ENCODE peak calls at places on chromosomes 3 and 15, in six cellular contexts. G is NCI-H1436, W is GDM1, Q is pancreas, V is Right ventricle myocardium superior, F is germinal center. D is an unnamed sample.

GRCh38 chr3:25424238-25425013 is 3.6 kb upstream of the RARB start:
- DNase-seq in W (no peak), F (no peak), V (no peak), G (no peak), Q (no peak), D (no peak)

GRCh38 chr3:127792664-127793292 is 29.5 kb downstream of the MGLL start:
- DNase-seq in G (no peak), V (peak; percentile 75), W (no peak), Q (no peak), F (no peak), D (no peak)

GRCh38 chr15:100762913-100763627 is 116.6 kb upstream of the ALDH1A3 start:
- DNase-seq in V (no peak), W (no peak), G (no peak), F (no peak), Q (no peak), D (no peak)

GRCh38 chr3:117168896-117169295 is 459.3 kb downstream of the TUSC7 start:
- DNase-seq in W (no peak), F (no peak), Q (no peak), V (no peak), G (no peak), D (no peak)

GRCh38 chr15:63811942-63812341 is 21.8 kb downstream of the HERC1 start:
- DNase-seq in F (no peak), W (no peak), V (no peak), Q (no peak), G (no peak), D (no peak)

GRCh38 chr3:116340680-116341216 is 104.5 kb downstream of the LSAMP start:
- DNase-seq in F (no peak), G (no peak), Q (no peak), V (no peak), W (no peak), D (no peak)

GRCh38 chr3:56799251-56799882 is 2.4 kb downstream of the ARHGEF3 start:
- DNase-seq in F (peak; percentile 48), Q (no peak), G (peak; percentile 34), V (no peak), W (peak; percentile 39), D (no peak)

GRCh38 chr3:35305406-35305805 is 333.9 kb upstream of the ARPP21 start:
- DNase-seq in G (no peak), W (no peak), Q (no peak), V (no peak), F (no peak), D (no peak)

GRCh38 chr3:130974201-130974600 is 52.4 kb downstream of the ASTE1 start:
- DNase-seq in G (no peak), V (no peak), F (no peak), W (no peak), Q (no peak), D (no peak)

GRCh38 chr15:96053039-96054021 is 277.2 kb upstream of the NR2F2 start:
- DNase-seq in Q (peak; percentile 56), F (no peak), G (no peak), W (no peak), V (peak; percentile 78), D (peak; percentile 22)

GRCh38 chr3:3636815-3637214 is 162.4 kb upstream of the LRRN1 start:
- DNase-seq in Q (no peak), V (no peak), W (no peak), G (no peak), F (no peak), D (no peak)

GRCh38 chr15:99100245-99101173 is 4.4 kb upstream of the SYNM start:
- DNase-seq in V (peak; percentile 91), F (peak; percentile 25), Q (peak; percentile 78), G (peak; percentile 5), W (peak; percentile 44), D (peak; percentile 84)

GRCh38 chr15:39672666-39673065 is 91.8 kb downstream of the THBS1 start:
- DNase-seq in Q (no peak), F (no peak), W (no peak), V (no peak), G (no peak), D (no peak)

GRCh38 chr15:70478251-70478990 is 284.9 kb downstream of the UACA start:
- DNase-seq in V (peak; percentile 58), F (peak; percentile 76), G (no peak), W (no peak), Q (no peak), D (peak; percentile 36)

GRCh38 chr15:89627256-89627970 is 27.9 kb downstream of the KIF7 start:
- DNase-seq in F (no peak), W (no peak), V (no peak), G (no peak), Q (no peak), D (no peak)

GRCh38 chr3:186536883-186537553 is 7.2 kb downstream of the CRYGS start:
- DNase-seq in G (no peak), Q (no peak), W (peak; percentile 17), V (no peak), F (no peak), D (no peak)

GRCh38 chr3:23880703-23881339 is 36.0 kb downstream of the NKIRAS1 start:
- DNase-seq in Q (no peak), V (no peak), W (no peak), F (no peak), G (no peak), D (no peak)

GRCh38 chr15:54289590-54290136 is 311.4 kb downstream of the UNC13C start:
- DNase-seq in G (no peak), F (no peak), V (no peak), W (no peak), Q (no peak), D (no peak)

GRCh38 chr3:14371573-14372474 is 30.6 kb upstream of the SLC6A6 start:
- DNase-seq in Q (peak; percentile 61), F (no peak), W (no peak), V (peak; percentile 92), G (peak; percentile 15), D (peak; percentile 90)

GRCh38 chr15:39834256-39834655 is 51.6 kb upstream of the FSIP1 start:
- DNase-seq in G (no peak), W (no peak), Q (no peak), F (no peak), V (no peak), D (no peak)

GRCh38 chr15:57442371-57442770 is 66.1 kb downstream of the CGNL1 start:
- DNase-seq in W (no peak), F (no peak), Q (no peak), G (no peak), V (no peak), D (no peak)